ENCODE peak calls at places on chromosomes 3 and 15, in eight cellular contexts. L is activated CD4-positive, alpha-beta T cell treated with anti-CD3 and anti-CD28 coated beads for 36 hours; O is pons; S is left colon; F is stimulated activated CD4-positive, alpha-beta T cell treated with anti-CD3 and anti-CD28 coated beads, Interleukin-15, amount 100 ng/mL, for 24 hours; A is ecto neural progenitor cell; D is adipocyte; V is amniotic stem cell. P is an unnamed sample.
A peak's percentile ranks its signal among the peaks of the same experiment; 100 is the strongest.

GRCh38 chr3:71495708-71496472 is 87.6 kb downstream of the FOXP1 start:
- DNase-seq in S (no peak), V (peak; percentile 70), A (no peak), O (no peak), L (peak; percentile 47), F (no peak), D (peak; percentile 72), P (peak; percentile 87)

GRCh38 chr15:38069506-38069905 is 135.1 kb downstream of the TMCO5A start:
- DNase-seq in S (peak; percentile 79), A (peak; percentile 48), F (no peak), O (peak; percentile 44), V (peak; percentile 78), D (peak; percentile 80), L (no peak), P (peak; percentile 83)

GRCh38 chr15:46567968-46568367 is 933.1 kb downstream of the SQOR start:
- DNase-seq in F (no peak), D (no peak), O (no peak), S (no peak), A (no peak), L (no peak), V (no peak), P (no peak)

GRCh38 chr15:49046113-49046883 is at the start of gene SECISBP2L:
- DNase-seq in F (peak; percentile 93), D (peak; percentile 97), V (peak; percentile 72), L (peak; percentile 95), S (peak; percentile 97), A (peak; percentile 98), O (peak; percentile 93), P (peak; percentile 93)

GRCh38 chr15:94858449-94858848 is 627.1 kb downstream of the MCTP2 start:
- DNase-seq in D (no peak), V (no peak), O (no peak), A (no peak), S (no peak), L (no peak), F (no peak), P (no peak)

GRCh38 chr15:51128701-51129100 is 34.0 kb upstream of the TNFAIP8L3 start:
- DNase-seq in V (no peak), O (no peak), A (no peak), F (no peak), L (no peak), D (peak; percentile 10), S (no peak), P (peak; percentile 15)

GRCh38 chr3:101898062-101898461 is 48.7 kb downstream of the NFKBIZ start:
- DNase-seq in L (no peak), O (no peak), A (no peak), F (no peak), V (no peak), S (no peak), D (no peak), P (no peak)

GRCh38 chr3:141000027-141000663 is 51.0 kb upstream of the SPSB4 start:
- DNase-seq in O (peak; percentile 66), V (no peak), D (peak; percentile 67), F (peak; percentile 59), S (no peak), A (peak; percentile 77), L (peak; percentile 74), P (peak; percentile 48)

GRCh38 chr3:21747376-21747775 is 3.6 kb downstream of the ZNF385D start:
- DNase-seq in O (no peak), F (no peak), L (no peak), D (no peak), A (no peak), S (no peak), V (no peak), P (peak; percentile 8)

GRCh38 chr3:54356299-54357037 is 234.1 kb downstream of the CACNA2D3 start:
- DNase-seq in D (no peak), L (no peak), A (no peak), O (peak; percentile 48), F (no peak), S (no peak), V (no peak), P (peak; percentile 35)

GRCh38 chr3:54343495-54343894 is 221.1 kb downstream of the CACNA2D3 start:
- DNase-seq in S (no peak), L (no peak), V (no peak), D (no peak), A (no peak), O (no peak), F (no peak), P (no peak)

GRCh38 chr3:165359005-165359404 is 162.8 kb upstream of the SLITRK3 start:
- DNase-seq in D (no peak), L (no peak), F (no peak), A (no peak), O (no peak), S (no peak), V (no peak), P (no peak)

GRCh38 chr3:57038466-57039164 is 21.8 kb upstream of the SPATA12 start:
- DNase-seq in O (no peak), F (no peak), D (no peak), S (no peak), L (no peak), V (no peak), A (no peak), P (no peak)

GRCh38 chr15:66772967-66773873 is 71.2 kb downstream of the SMAD6 start:
- DNase-seq in V (no peak), S (peak; percentile 73), A (no peak), O (no peak), L (no peak), F (no peak), D (peak; percentile 31), P (peak; percentile 57)

GRCh38 chr3:126098391-126098858 is 14.5 kb upstream of the SLC41A3 start:
- DNase-seq in V (no peak), S (no peak), A (no peak), D (no peak), O (no peak), F (no peak), L (no peak), P (no peak)

GRCh38 chr15:80953953-80954778 is 35.5 kb downstream of the MESD start:
- DNase-seq in O (no peak), V (no peak), F (no peak), A (no peak), D (no peak), L (no peak), S (no peak), P (peak; percentile 50)

GRCh38 chr3:76961284-76961683 is 78.6 kb upstream of the ROBO2 start:
- DNase-seq in O (no peak), L (no peak), S (no peak), A (no peak), F (no peak), V (no peak), D (no peak), P (no peak)

GRCh38 chr15:90660195-90660995 is 56.8 kb upstream of the BLM start:
- DNase-seq in S (peak; percentile 66), V (peak; percentile 93), F (peak; percentile 85), A (no peak), D (peak; percentile 91), O (peak; percentile 34), L (peak; percentile 89), P (peak; percentile 90)

GRCh38 chr3:25426408-25426807 is 1.7 kb upstream of the RARB start:
- DNase-seq in A (no peak), D (peak; percentile 62), F (no peak), S (no peak), L (no peak), O (no peak), V (no peak), P (peak; percentile 35)

GRCh38 chr3:20111836-20112235 is 71.6 kb downstream of the KAT2B start:
- DNase-seq in A (no peak), L (no peak), O (no peak), V (no peak), S (no peak), D (no peak), F (no peak), P (no peak)

GRCh38 chr3:176697284-176697889 is 499.9 kb downstream of the TBL1XR1 start:
- DNase-seq in A (no peak), L (no peak), S (no peak), F (no peak), O (no peak), D (no peak), V (no peak), P (no peak)

GRCh38 chr3:53255360-53255774 is 455 bp downstream of the TKT start:
- DNase-seq in L (peak; percentile 61), V (no peak), S (no peak), A (no peak), F (peak; percentile 58), D (peak; percentile 51), O (no peak), P (no peak)

GRCh38 chr15:55343168-55343567 is 24.1 kb downstream of the PIGB start:
- DNase-seq in V (no peak), O (no peak), S (no peak), D (peak; percentile 48), L (no peak), A (no peak), F (no peak), P (peak; percentile 58)

GRCh38 chr3:10557250-10557649 is 51.9 kb upstream of the ATP2B2 start:
- DNase-seq in A (peak; percentile 42), F (no peak), S (no peak), L (no peak), D (no peak), O (no peak), V (no peak), P (no peak)

GRCh38 chr3:66376568-66376967 is 124.3 kb downstream of the LRIG1 start:
- DNase-seq in D (peak; percentile 71), V (no peak), O (no peak), L (no peak), S (peak; percentile 75), F (no peak), A (no peak), P (peak; percentile 45)

GRCh38 chr15:51312754-51313390 is 25.5 kb downstream of the CYP19A1 start:
- DNase-seq in V (no peak), S (no peak), D (no peak), A (no peak), O (no peak), F (no peak), L (no peak), P (no peak)

GRCh38 chr3:3628676-3629328 is 170.4 kb upstream of the LRRN1 start:
- DNase-seq in S (no peak), L (no peak), O (no peak), A (no peak), V (no peak), D (no peak), F (no peak), P (no peak)

GRCh38 chr3:146326875-146327543 is 76.1 kb upstream of the PLSCR4 start:
- DNase-seq in D (peak; percentile 84), O (peak; percentile 51), L (no peak), F (no peak), A (no peak), V (peak; percentile 3), S (no peak), P (peak; percentile 76)

GRCh38 chr3:197487911-197488391 is 67.8 kb downstream of the BDH1 start:
- DNase-seq in L (no peak), D (peak; percentile 93), V (peak; percentile 74), F (no peak), S (no peak), A (no peak), O (peak; percentile 46), P (peak; percentile 93)

GRCh38 chr3:175608351-175608750 is 749.2 kb downstream of the NAALADL2 start:
- DNase-seq in A (no peak), V (no peak), D (no peak), F (no peak), S (no peak), L (no peak), O (peak; percentile 61), P (no peak)

GRCh38 chr3:138227650-138228049 is 40.5 kb downstream of the ARMC8 start:
- DNase-seq in F (no peak), O (no peak), D (peak; percentile 70), S (no peak), A (no peak), V (peak; percentile 47), L (no peak), P (peak; percentile 26)

P was measured in AG10803.